ENCODE peak calls at places on chromosomes 13 and 19, in four cellular contexts. N is GM12878, O is HepG2, R is K562. Q is an unnamed sample.
A peak's percentile ranks its signal among the peaks of the same experiment; 100 is the strongest.

GRCh38 chr19:33819875-33820781 is 23.5 kb downstream of the KCTD15 start:
- DNase-seq in N (no peak), O (peak; percentile 53), R (peak; percentile 84), Q (peak; percentile 93)

GRCh38 chr19:58468216-58468839 is 1.4 kb downstream of the ZNF324 start:
- DNase-seq in O (no peak), N (no peak), R (no peak), Q (no peak)

GRCh38 chr19:48169585-48169973 is 565 bp downstream of the LIG1 start:
- DNase-seq in N (no peak), R (peak; percentile 97), O (peak; percentile 45), Q (peak; percentile 89)

GRCh38 chr13:112768795-112769411 is 79.1 kb downstream of the ATP11A start:
- DNase-seq in R (no peak), O (no peak), N (peak; percentile 30), Q (no peak)

GRCh38 chr19:8208710-8209110 is 460 bp upstream of the CERS4 start:
- DNase-seq in O (no peak), R (no peak), N (no peak), Q (no peak)

GRCh38 chr13:48194392-48194754 is 38.6 kb upstream of the ITM2B start:
- DNase-seq in N (peak; percentile 43), O (no peak), R (no peak), Q (no peak)

GRCh38 chr19:58040751-58041525 is 7.1 kb downstream of the ZSCAN1 start:
- DNase-seq in O (no peak), R (no peak), N (no peak), Q (no peak)

GRCh38 chr13:80177327-80177726 is 163.6 kb downstream of the SPRY2 start:
- DNase-seq in O (no peak), R (no peak), N (no peak), Q (no peak)

GRCh38 chr13:36965767-36966166 is 33.4 kb downstream of the ALG5 start:
- DNase-seq in R (no peak), O (no peak), N (no peak), Q (no peak)

GRCh38 chr19:42098781-42099180 is 22.8 kb downstream of the ZNF574 start:
- DNase-seq in R (no peak), O (no peak), N (no peak), Q (no peak)

GRCh38 chr19:39277598-39277997 is 9.4 kb downstream of the IFNL2 start:
- DNase-seq in N (no peak), O (peak; percentile 77), R (no peak), Q (no peak)

GRCh38 chr19:32318884-32319520 is 26.4 kb upstream of the ZNF507 start:
- DNase-seq in O (no peak), R (peak; percentile 47), N (no peak), Q (peak; percentile 68)

GRCh38 chr13:105665284-105665683 is 870.2 kb downstream of the EFNB2 start:
- DNase-seq in N (no peak), O (no peak), R (no peak), Q (no peak)

GRCh38 chr13:42486711-42487198 is 87.2 kb upstream of the TNFSF11 start:
- DNase-seq in N (no peak), O (no peak), R (no peak), Q (peak; percentile 17)

GRCh38 chr13:24625870-24626419 is 54.3 kb upstream of the ATP12A start:
- DNase-seq in N (no peak), O (no peak), R (no peak), Q (no peak)

GRCh38 chr13:72651196-72651595 is 76.2 kb downstream of the MZT1 start:
- DNase-seq in N (no peak), R (no peak), O (peak; percentile 17), Q (no peak)

GRCh38 chr13:113433391-113433916 is 19.8 kb downstream of the ADPRHL1 start:
- DNase-seq in R (no peak), O (no peak), N (no peak), Q (no peak)

GRCh38 chr13:22403144-22403543 is 732.3 kb downstream of the FGF9 start:
- DNase-seq in O (no peak), R (no peak), N (no peak), Q (no peak)

GRCh38 chr13:50410921-50411712 is 395.9 kb downstream of the KCNRG start:
- DNase-seq in N (no peak), R (peak; percentile 48), O (peak; percentile 22), Q (peak; percentile 54)

GRCh38 chr19:3459322-3459881 is 20.9 kb downstream of the SMIM24 start:
- DNase-seq in O (no peak), R (peak; percentile 54), N (no peak), Q (peak; percentile 93)

GRCh38 chr19:47447470-47448359 is 24.0 kb downstream of the SLC8A2 start:
- DNase-seq in O (peak; percentile 31), N (no peak), R (peak; percentile 98), Q (peak; percentile 92)

GRCh38 chr13:97012251-97013048 is 18.2 kb upstream of the OXGR1 start:
- DNase-seq in N (no peak), R (no peak), O (no peak), Q (no peak)

GRCh38 chr13:97018029-97018819 is 23.9 kb upstream of the OXGR1 start:
- DNase-seq in N (no peak), R (peak; percentile 28), O (peak; percentile 36), Q (peak; percentile 46)

GRCh38 chr13:97017322-97017721 is 23.0 kb upstream of the OXGR1 start:
- DNase-seq in R (no peak), N (no peak), O (no peak), Q (no peak)

GRCh38 chr13:97011446-97012131 is 17.3 kb upstream of the OXGR1 start:
- DNase-seq in O (no peak), R (no peak), N (no peak), Q (no peak)

GRCh38 chr13:97015661-97016350 is 21.5 kb upstream of the OXGR1 start:
- DNase-seq in O (no peak), N (no peak), R (no peak), Q (no peak)
- TF ChIP-seq BHLHE40 in O (no peak), N (no peak), R (no peak), Q (no peak)

DNA sequence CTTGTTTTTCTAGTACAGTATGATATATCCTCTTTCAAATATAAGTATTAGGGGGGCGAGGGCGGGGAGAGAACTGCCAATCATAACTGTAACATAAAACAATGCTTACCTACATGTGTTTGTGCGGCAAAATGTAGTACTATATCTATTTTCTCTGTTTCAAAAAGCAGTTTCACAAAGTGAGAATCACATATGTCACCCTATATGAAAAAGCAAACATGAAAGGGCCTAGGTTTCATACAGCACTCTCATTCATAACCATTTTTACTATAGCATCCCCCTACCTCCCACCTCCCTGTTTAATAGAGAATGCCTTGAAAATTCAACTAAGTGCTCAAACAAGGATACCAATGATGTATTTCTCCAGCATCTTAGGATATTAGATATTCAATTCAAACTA is 5.2 kb downstream of the TGDS start:
- DNase-seq in N (no peak), O (no peak), R (no peak), Q (no peak)
- TF ChIP-seq JUNB in N (no peak), O (no peak), R (no peak), Q (no peak)

GRCh38 chr13:76879876-76880270 is 6.3 kb downstream of the KCTD12 start:
- DNase-seq in O (no peak), N (no peak), R (no peak), Q (no peak)

GRCh38 chr13:76884167-76884566 is 2.0 kb downstream of the KCTD12 start:
- DNase-seq in N (no peak), O (no peak), R (no peak), Q (no peak)

GRCh38 chr13:76884571-76885202 is 1.5 kb downstream of the KCTD12 start:
- DNase-seq in R (no peak), O (no peak), N (no peak), Q (no peak)

GRCh38 chr13:76885203-76886004 is 801 bp downstream of the KCTD12 start:
- DNase-seq in R (peak; percentile 9), N (no peak), O (no peak), Q (peak; percentile 66)

GRCh38 chr13:76882431-76882830 is 3.8 kb downstream of the KCTD12 start:
- DNase-seq in N (no peak), O (no peak), R (no peak), Q (no peak)
- TF ChIP-seq POLR2AphosphoS2 in N (no peak), O (no peak), R (no peak), Q (no peak)

DNA sequence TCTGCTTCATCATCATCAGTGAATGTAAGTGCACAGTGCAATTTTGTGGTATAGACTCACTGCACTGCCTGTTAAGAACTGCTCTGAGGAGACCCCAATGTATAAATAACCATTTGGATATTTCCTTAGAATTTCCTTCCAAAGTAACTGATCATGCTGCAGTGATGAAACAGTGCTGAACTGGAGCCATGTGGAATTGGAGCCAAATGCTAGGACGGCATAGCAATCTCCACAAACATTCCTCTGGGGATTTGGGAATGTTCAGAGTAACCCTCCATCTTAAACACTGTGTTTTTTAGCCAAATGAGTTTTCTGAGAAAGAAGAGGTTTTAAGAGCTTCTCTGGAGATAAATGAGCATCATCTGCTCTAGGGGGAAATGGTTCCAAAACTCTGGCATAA is 98.2 kb downstream of the OLFM4 start:
- DNase-seq in O (no peak), R (no peak), N (no peak), Q (no peak)
- TF ChIP-seq BHLHE40 in O (no peak), R (no peak), N (no peak), Q (no peak)

GRCh38 chr13:102374233-102374632 is 27.6 kb downstream of the FGF14 start:
- DNase-seq in R (no peak), N (no peak), O (no peak), Q (no peak)

GRCh38 chr13:102374726-102375125 is 27.1 kb downstream of the FGF14 start:
- DNase-seq in N (no peak), R (no peak), O (no peak), Q (no peak)

GRCh38 chr13:102367836-102368235 is 34.0 kb downstream of the FGF14 start:
- DNase-seq in R (no peak), N (no peak), O (no peak), Q (no peak)

GRCh38 chr13:102373221-102373620 is 28.6 kb downstream of the FGF14 start:
- DNase-seq in O (no peak), N (no peak), R (no peak), Q (no peak)

GRCh38 chr13:102369303-102369702 is 32.5 kb downstream of the FGF14 start:
- DNase-seq in O (no peak), R (no peak), N (no peak), Q (no peak)
- TF ChIP-seq JUNB in O (no peak), R (no peak), N (no peak), Q (no peak)

DNA sequence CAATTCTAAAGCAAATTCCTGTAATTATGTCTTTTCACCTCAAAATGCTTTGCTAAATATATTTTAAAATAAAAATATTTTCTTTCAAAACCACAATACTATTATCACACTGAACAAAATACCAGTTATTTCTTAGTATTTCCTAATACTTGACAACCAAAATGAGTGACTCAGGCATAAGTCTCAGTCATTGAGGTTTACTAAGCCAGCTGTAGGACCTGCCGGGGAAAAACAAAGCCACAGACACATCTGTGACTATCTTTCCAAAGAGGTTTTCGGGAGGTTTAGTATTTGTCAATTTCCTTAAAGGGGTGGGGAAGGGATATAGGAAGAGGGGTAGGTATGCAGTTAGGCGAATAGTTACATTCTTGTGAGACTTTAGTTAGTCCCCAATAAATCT is 3.2 kb upstream of the ZNF235 start:
- DNase-seq in N (no peak), R (no peak), O (no peak), Q (no peak)
- TF ChIP-seq POLR2AphosphoS2 in N (no peak), R (no peak), O (no peak), Q (no peak)

GRCh38 chr13:98632971-98633370 is 56.1 kb upstream of the STK24 start:
- DNase-seq in N (no peak), R (no peak), O (no peak), Q (no peak)
- TF ChIP-seq BHLHE40 in N (no peak), R (no peak), O (no peak), Q (no peak)